ENCODE peak calls at places on chromosome X, in nine cellular contexts. B, V, X, R, I, Q, M, P and O are unnamed samples.

GRCh38 chrX:43504394-43504793 is 151.7 kb upstream of the MAOA start:
- DNase-seq in M (no peak), I (no peak), P (no peak), R (no peak), X (no peak), B (no peak), V (peak), Q (no peak), O (no peak)

GRCh38 chrX:108361316-108361715 is 76.9 kb downstream of the COL4A6 start:
- DNase-seq in P (no peak), R (no peak), V (no peak), Q (no peak), M (no peak), I (no peak), X (no peak), B (no peak), O (no peak)

GRCh38 chrX:136598631-136599030 is 49.3 kb upstream of the CD40LG start:
- DNase-seq in V (peak), R (no peak), X (no peak), B (no peak), Q (no peak), M (no peak), P (no peak), I (no peak), O (no peak)

GRCh38 chrX:129637217-129638109 is 17.3 kb downstream of the APLN start:
- DNase-seq in V (peak), X (peak), I (peak), Q (peak), M (peak), P (no peak), R (peak), B (peak), O (peak)

GRCh38 chrX:53637479-53637878 is 49.0 kb downstream of the HUWE1 start:
- DNase-seq in P (no peak), X (no peak), Q (no peak), V (no peak), R (no peak), B (no peak), M (no peak), I (no peak), O (no peak)

GRCh38 chrX:115571712-115572111 is 10.7 kb downstream of the PLS3 start:
- DNase-seq in P (no peak), I (no peak), V (no peak), M (no peak), R (no peak), B (no peak), X (no peak), Q (no peak), O (no peak)

GRCh38 chrX:115330498-115331138 is 41.1 kb downstream of the LUZP4 start:
- DNase-seq in B (no peak), M (peak), Q (peak), P (no peak), R (no peak), V (peak), I (peak), X (no peak), O (no peak)

GRCh38 chrX:46587158-46587557 is 13.6 kb downstream of the CHST7 start:
- DNase-seq in X (no peak), M (no peak), P (no peak), Q (no peak), B (no peak), I (no peak), V (peak), R (no peak), O (no peak)

GRCh38 chrX:137565921-137566745 is at the start of gene ZIC3:
- DNase-seq in R (no peak), I (peak), B (peak), M (no peak), Q (peak), X (no peak), P (no peak), V (peak), O (peak)

GRCh38 chrX:22855693-22856092 is 144.1 kb upstream of the DDX53 start:
- DNase-seq in M (no peak), V (no peak), X (no peak), R (no peak), P (no peak), B (no peak), Q (no peak), I (no peak), O (no peak)

DNA sequence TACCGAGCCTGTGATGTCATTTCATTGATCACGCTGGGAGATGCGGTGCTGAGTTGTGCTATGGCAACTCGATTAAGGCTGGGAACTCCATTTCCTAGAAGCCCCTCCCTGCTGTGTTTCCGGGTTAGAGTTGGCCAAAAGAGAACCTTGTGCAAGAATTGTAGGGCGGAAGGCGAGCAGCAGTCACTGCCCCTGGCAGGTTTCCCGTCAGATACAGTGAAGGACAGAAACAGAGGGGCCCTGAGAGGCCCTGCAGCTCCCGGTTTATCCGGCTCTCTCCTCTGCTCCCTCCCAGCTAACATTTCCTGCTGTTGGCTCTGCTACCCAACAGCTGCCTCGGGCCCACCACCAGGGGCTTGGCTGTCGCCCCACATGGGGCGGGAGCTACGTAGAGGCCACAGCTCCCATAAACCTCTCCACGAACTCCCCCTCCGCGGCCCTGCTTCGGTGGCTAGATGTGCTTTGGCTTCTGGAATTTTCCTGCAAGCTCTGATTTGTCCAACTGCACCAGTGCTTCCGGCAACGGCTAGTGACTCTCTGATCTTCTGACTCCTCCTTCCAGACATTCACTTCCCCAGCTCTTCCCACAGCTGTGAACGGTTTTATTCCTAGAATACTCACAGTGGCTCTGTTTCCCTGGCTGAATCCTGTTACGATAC is 74.9 kb upstream of the USP9X start:
- DNase-seq in R (peak), M (no peak), B (peak), Q (peak), V (peak), P (peak), X (peak), I (peak), O (peak)
- H3K4me3 ChIP-seq in R (no peak), M (no peak), B (peak), Q (no peak), V (peak), P (peak), X (peak), I (peak), O (peak)

DNA sequence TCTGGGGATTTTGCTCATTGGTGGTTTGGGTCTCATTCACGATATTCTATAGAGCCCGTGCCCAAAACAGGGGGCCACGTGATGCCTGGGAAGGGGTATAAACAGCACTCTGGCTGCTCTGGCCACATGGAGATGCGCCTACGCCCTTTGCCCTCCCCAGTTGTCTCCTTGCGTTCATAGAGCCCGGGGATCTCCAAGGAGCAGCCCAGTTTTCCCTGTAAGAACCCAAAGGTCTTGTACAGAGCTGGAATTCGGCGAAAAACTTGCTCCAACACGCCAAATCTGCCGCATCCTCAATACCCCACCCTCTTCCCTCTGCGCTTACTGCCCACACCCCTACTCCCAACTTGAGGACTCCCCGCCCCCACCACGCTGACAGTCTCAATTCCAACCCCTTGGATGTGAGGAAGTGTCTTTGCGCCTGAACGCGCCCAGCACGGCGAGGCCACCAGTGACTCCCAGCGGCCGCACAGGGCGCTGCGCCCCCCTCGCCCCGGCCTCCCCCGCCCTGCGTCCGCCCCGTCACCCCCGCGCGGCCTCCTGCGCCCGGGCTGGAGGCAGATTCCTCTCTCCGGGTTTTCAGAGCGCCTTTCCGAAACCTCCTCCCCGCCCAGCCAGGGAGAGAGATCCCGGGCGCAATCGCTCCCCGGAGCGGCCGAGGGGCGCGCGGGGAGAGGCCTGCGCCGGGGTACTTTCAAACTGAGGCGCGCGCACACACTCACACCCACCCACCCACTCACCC is at the start of gene NHS:
- DNase-seq in R (peak), Q (peak), I (peak), B (peak), V (peak), P (no peak), X (peak), M (peak), O (peak)
- TF ChIP-seq CTCF in R (no peak), Q (peak), I (no peak), B (peak), V (peak), P (peak), X (peak), M (peak), O (peak)

DNA sequence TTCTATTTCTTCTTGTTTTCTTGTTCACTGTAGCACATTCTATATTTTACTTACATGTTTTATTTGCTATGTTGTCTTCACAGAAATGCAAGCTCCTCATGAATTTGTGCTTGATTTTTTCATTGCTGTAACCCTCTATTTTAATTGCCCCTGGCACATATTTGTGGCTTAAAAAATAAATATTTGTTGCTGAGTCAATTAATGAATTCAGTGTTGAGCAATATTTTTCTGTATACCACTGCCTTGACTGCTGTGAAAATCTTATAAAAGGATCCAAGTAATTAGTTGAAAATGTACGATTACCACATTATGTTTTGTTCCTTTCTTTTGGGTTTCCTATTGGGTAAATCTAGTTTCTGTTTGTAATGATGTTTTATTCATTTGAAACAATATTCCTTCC is 68.5 kb downstream of the FAM47A start:
- DNase-seq in X (no peak), V (peak), Q (no peak), M (no peak), R (no peak), P (no peak), I (no peak), B (no peak), O (no peak)
- H3K4me3 ChIP-seq in X (no peak), V (no peak), Q (no peak), M (no peak), R (no peak), P (no peak), I (no peak), B (no peak), O (no peak)

GRCh38 chrX:80181079-80181478 is 166.5 kb downstream of the TBX22 start:
- DNase-seq in P (no peak), Q (no peak), X (no peak), I (no peak), V (no peak), R (no peak), B (no peak), M (no peak), O (no peak)
- TF ChIP-seq CTCF in P (no peak), Q (peak), X (no peak), I (no peak), V (no peak), R (no peak), B (no peak), M (peak), O (no peak)

GRCh38 chrX:109774136-109774535 is 41.1 kb upstream of the ACSL4 start:
- DNase-seq in I (no peak), M (no peak), V (no peak), X (no peak), R (no peak), P (no peak), B (no peak), Q (no peak), O (no peak)

GRCh38 chrX:109774706-109775105 is 41.6 kb upstream of the ACSL4 start:
- DNase-seq in M (no peak), V (peak), X (no peak), I (no peak), B (no peak), R (no peak), P (no peak), Q (no peak), O (no peak)

GRCh38 chrX:109773374-109773773 is 40.3 kb upstream of the ACSL4 start:
- DNase-seq in X (no peak), B (no peak), R (no peak), V (no peak), M (no peak), I (no peak), Q (no peak), P (no peak), O (no peak)

GRCh38 chrX:109776432-109776831 is 43.4 kb upstream of the ACSL4 start:
- DNase-seq in M (no peak), R (no peak), I (no peak), B (no peak), V (no peak), Q (no peak), P (no peak), X (no peak), O (no peak)

GRCh38 chrX:109770780-109771179 is 37.7 kb upstream of the ACSL4 start:
- DNase-seq in I (no peak), P (no peak), R (no peak), B (no peak), M (no peak), Q (no peak), V (no peak), X (no peak), O (no peak)
- H3K4me3 ChIP-seq in I (no peak), P (no peak), R (no peak), B (no peak), M (no peak), Q (no peak), V (no peak), X (no peak), O (no peak)

GRCh38 chrX:64894454-64895038 is 81.7 kb downstream of the ZC4H2 start:
- DNase-seq in R (no peak), X (no peak), M (peak), Q (peak), B (peak), V (peak), I (no peak), P (no peak), O (no peak)
- TF ChIP-seq CTCF in R (no peak), X (no peak), M (peak), Q (peak), B (peak), V (peak), I (peak), P (no peak), O (peak)

GRCh38 chrX:74421181-74422028 is at the start of gene SLC16A2:
- DNase-seq in R (peak), Q (peak), P (peak), V (peak), B (peak), X (peak), M (peak), I (peak), O (peak)
- H3K4me3 ChIP-seq in R (peak), Q (peak), P (peak), V (peak), B (peak), X (peak), M (peak), I (peak), O (peak)

DNA sequence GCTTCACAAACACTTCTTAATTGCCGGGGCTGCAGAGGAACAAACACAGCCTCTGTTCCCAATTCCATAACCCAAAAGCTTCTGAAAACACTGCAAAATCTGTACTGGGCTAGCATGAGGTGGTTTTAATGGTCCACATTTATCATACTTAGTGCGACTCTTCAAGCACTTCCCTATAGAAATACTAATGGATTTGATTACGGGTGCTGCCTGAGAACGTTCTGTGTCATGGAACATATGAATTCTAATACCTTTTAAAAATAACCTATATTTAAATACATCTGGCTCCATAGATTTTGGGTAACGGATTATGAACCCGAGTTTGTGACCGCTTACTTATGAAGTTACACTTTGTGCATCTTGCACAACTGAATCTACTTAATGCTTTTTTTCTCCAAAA is 35.4 kb upstream of the STS start:
- DNase-seq in I (no peak), X (no peak), P (no peak), B (no peak), Q (no peak), M (no peak), V (no peak), R (no peak), O (no peak)
- TF ChIP-seq CTCF in I (no peak), X (no peak), P (no peak), B (no peak), Q (no peak), M (no peak), V (no peak), R (no peak), O (no peak)

GRCh38 chrX:151694661-151695582 is at the start of gene PRRG3:
- DNase-seq in Q (no peak), X (no peak), R (peak), M (peak), B (no peak), I (no peak), V (no peak), P (no peak), O (no peak)
- H3K4me3 ChIP-seq in Q (no peak), X (peak), R (no peak), M (peak), B (peak), I (no peak), V (no peak), P (peak), O (peak)